ENCODE peak calls at places on chromosomes 2 and 18, in four cellular contexts. One of them, this sample, is unnamed.

GRCh38 chr2:55961318-55961911 is 37.8 kb upstream of the EFEMP1 start:
- DNase-seq in psoas muscle: no peak
- DNase-seq in right lobe of liver: no peak
- DNase-seq in AG04450: peak; percentile 21
- DNase-seq in this sample: peak; percentile 62

GRCh38 chr2:197167608-197168287 is 142.8 kb downstream of the ANKRD44 start:
- DNase-seq in AG04450: no peak
- DNase-seq in right lobe of liver: no peak
- DNase-seq in psoas muscle: no peak
- DNase-seq in this sample: no peak

GRCh38 chr18:79203017-79203605 is 133.9 kb downstream of the ATP9B start:
- DNase-seq in AG04450: no peak
- DNase-seq in psoas muscle: no peak
- DNase-seq in right lobe of liver: no peak
- DNase-seq in this sample: no peak

GRCh38 chr2:189179607-189179979 is at the start of gene COL5A2:
- DNase-seq in right lobe of liver: no peak
- DNase-seq in AG04450: peak; percentile 77
- DNase-seq in psoas muscle: peak; percentile 56
- DNase-seq in this sample: peak; percentile 86

GRCh38 chr2:142834003-142834402 is 43.5 kb upstream of the KYNU start:
- DNase-seq in AG04450: no peak
- DNase-seq in psoas muscle: no peak
- DNase-seq in right lobe of liver: no peak
- DNase-seq in this sample: no peak

GRCh38 chr18:48695671-48696070 is 156.8 kb downstream of the CTIF start:
- DNase-seq in right lobe of liver: no peak
- DNase-seq in AG04450: no peak
- DNase-seq in psoas muscle: no peak
- DNase-seq in this sample: no peak

GRCh38 chr18:3605562-3606443 is 155.8 kb downstream of the TGIF1 start:
- DNase-seq in psoas muscle: no peak
- DNase-seq in AG04450: no peak
- DNase-seq in right lobe of liver: no peak
- DNase-seq in this sample: no peak

GRCh38 chr2:80256396-80257167 is 48.0 kb downstream of the LRRTM1 start:
- DNase-seq in psoas muscle: no peak
- DNase-seq in right lobe of liver: no peak
- DNase-seq in AG04450: no peak
- DNase-seq in this sample: no peak

GRCh38 chr2:73952499-73953446 is 26.1 kb downstream of the DGUOK start:
- DNase-seq in right lobe of liver: no peak
- DNase-seq in AG04450: no peak
- DNase-seq in psoas muscle: no peak
- DNase-seq in this sample: no peak

GRCh38 chr2:37415128-37415817 is 70.8 kb downstream of the QPCT start:
- DNase-seq in psoas muscle: no peak
- DNase-seq in right lobe of liver: no peak
- DNase-seq in AG04450: no peak
- DNase-seq in this sample: peak; percentile 34

GRCh38 chr2:7825591-7826312 is 856.1 kb upstream of the ID2 start:
- DNase-seq in psoas muscle: no peak
- DNase-seq in right lobe of liver: no peak
- DNase-seq in AG04450: no peak
- DNase-seq in this sample: peak; percentile 79

GRCh38 chr2:217332866-217333265 is 473.0 kb upstream of the TNP1 start:
- DNase-seq in right lobe of liver: no peak
- DNase-seq in psoas muscle: no peak
- DNase-seq in AG04450: no peak
- DNase-seq in this sample: no peak

GRCh38 chr2:236663267-236663666 is 93.6 kb downstream of the ACKR3 start:
- DNase-seq in AG04450: no peak
- DNase-seq in right lobe of liver: no peak
- DNase-seq in psoas muscle: peak; percentile 83
- DNase-seq in this sample: no peak

GRCh38 chr18:61606068-61606660 is 272.9 kb downstream of the CDH20 start:
- DNase-seq in right lobe of liver: no peak
- DNase-seq in AG04450: no peak
- DNase-seq in psoas muscle: peak; percentile 42
- DNase-seq in this sample: peak; percentile 94

GRCh38 chr2:63863707-63864106 is 22.0 kb downstream of the UGP2 start:
- DNase-seq in psoas muscle: no peak
- DNase-seq in AG04450: no peak
- DNase-seq in right lobe of liver: no peak
- DNase-seq in this sample: no peak

GRCh38 chr2:63865159-63865799 is 23.6 kb downstream of the UGP2 start:
- DNase-seq in AG04450: no peak
- DNase-seq in psoas muscle: no peak
- DNase-seq in right lobe of liver: no peak
- DNase-seq in this sample: no peak

GRCh38 chr2:63862802-63863201 is 21.1 kb downstream of the UGP2 start:
- DNase-seq in psoas muscle: no peak
- DNase-seq in AG04450: no peak
- DNase-seq in right lobe of liver: no peak
- DNase-seq in this sample: no peak

GRCh38 chr2:63870679-63871078 is 29.0 kb downstream of the UGP2 start:
- DNase-seq in AG04450: no peak
- DNase-seq in right lobe of liver: no peak
- DNase-seq in psoas muscle: no peak
- DNase-seq in this sample: no peak

GRCh38 chr2:63866009-63866709 is 24.5 kb downstream of the UGP2 start:
- DNase-seq in psoas muscle: no peak
- DNase-seq in right lobe of liver: no peak
- DNase-seq in AG04450: no peak
- DNase-seq in this sample: no peak
- H3K4me3 ChIP-seq in psoas muscle: no peak overlapping the region
- H3K4me3 ChIP-seq in right lobe of liver: no peak overlapping the region
- H3K4me3 ChIP-seq in AG04450: no peak overlapping the region
- H3K4me3 ChIP-seq in this sample: no peak overlapping the region

GRCh38 chr18:70197844-70198243 is 7.6 kb downstream of the RTTN start:
- DNase-seq in psoas muscle: no peak
- DNase-seq in AG04450: no peak
- DNase-seq in right lobe of liver: no peak
- DNase-seq in this sample: no peak

GRCh38 chr18:70194227-70194890 is 11.1 kb downstream of the RTTN start:
- DNase-seq in AG04450: no peak
- DNase-seq in right lobe of liver: no peak
- DNase-seq in psoas muscle: no peak
- DNase-seq in this sample: no peak

GRCh38 chr18:70195852-70196434 is 9.5 kb downstream of the RTTN start:
- DNase-seq in right lobe of liver: no peak
- DNase-seq in AG04450: no peak
- DNase-seq in psoas muscle: no peak
- DNase-seq in this sample: peak; percentile 34

GRCh38 chr18:70195014-70195614 is 10.4 kb downstream of the RTTN start:
- DNase-seq in right lobe of liver: no peak
- DNase-seq in psoas muscle: no peak
- DNase-seq in AG04450: no peak
- DNase-seq in this sample: no peak

GRCh38 chr18:70197042-70197441 is 8.4 kb downstream of the RTTN start:
- DNase-seq in psoas muscle: no peak
- DNase-seq in right lobe of liver: no peak
- DNase-seq in AG04450: no peak
- DNase-seq in this sample: no peak
- H3K27ac ChIP-seq in psoas muscle: no peak overlapping the region
- H3K27ac ChIP-seq in right lobe of liver: no peak overlapping the region
- H3K27ac ChIP-seq in AG04450: no peak overlapping the region
- H3K27ac ChIP-seq in this sample: no peak overlapping the region

GRCh38 chr2:231926180-231926741 is at the start of gene NPPC:
- DNase-seq in psoas muscle: no peak
- DNase-seq in right lobe of liver: no peak
- DNase-seq in AG04450: no peak
- DNase-seq in this sample: no peak
- H3K27me3 ChIP-seq in psoas muscle: no peaks in the 10 kb centered on the region
- H3K27me3 ChIP-seq in right lobe of liver: peaks cover 6% of the 10 kb centered on the region
- H3K27me3 ChIP-seq in AG04450: peaks cover 74% of the 10 kb centered on the region
- H3K27me3 ChIP-seq in this sample: peaks cover 61% of the 10 kb centered on the region

GRCh38 chr2:190576565-190576964 is 42.0 kb upstream of the NEMP2 start:
- DNase-seq in AG04450: no peak
- DNase-seq in psoas muscle: no peak
- DNase-seq in right lobe of liver: no peak
- DNase-seq in this sample: no peak
- H3K4me3 ChIP-seq in AG04450: no peak overlapping the region
- H3K4me3 ChIP-seq in psoas muscle: no peak overlapping the region
- H3K4me3 ChIP-seq in right lobe of liver: no peak overlapping the region
- H3K4me3 ChIP-seq in this sample: no peak overlapping the region

This sample was measured in SJSA1.